ENCODE peak calls at places on chromosome 9, in ten cellular contexts. L is activated naive CD8-positive, alpha-beta T cell treated with anti-CD3 and anti-CD28 coated beads, Interleukin-2, amount 50 U/mL, for 24 hours; K is LoVo; Q is germinal center; G is NCI-H510A; T is AG10803; W is occipital lobe; X is kidney; E is GM04504; M is GM04503. O is an unnamed sample.

GRCh38 chr9:108746864-108747263 is 108.9 kb downstream of the ACTL7B start:
- DNase-seq in L (no peak), K (peak; percentile 16), Q (no peak), G (no peak), T (peak; percentile 52), W (no peak), X (no peak), E (no peak), M (no peak), O (no peak)

GRCh38 chr9:107982735-107983134 is 493.2 kb upstream of the KLF4 start:
- DNase-seq in L (no peak), K (no peak), Q (no peak), G (no peak), T (no peak), W (no peak), X (no peak), E (no peak), M (no peak), O (no peak)

GRCh38 chr9:38622083-38622674 is 1.8 kb upstream of the ANKRD18A start:
- DNase-seq in L (peak; percentile 6), K (no peak), Q (no peak), G (peak; percentile 37), T (no peak), W (no peak), X (peak; percentile 79), E (no peak), M (no peak), O (peak; percentile 32)

GRCh38 chr9:98357921-98358535 is 102.6 kb upstream of the TBC1D2 start:
- DNase-seq in L (no peak), K (no peak), Q (no peak), G (no peak), T (peak; percentile 64), W (no peak), X (no peak), E (no peak), M (peak; percentile 26), O (no peak)

GRCh38 chr9:128529191-128529590 is 23.2 kb upstream of the SPTAN1 start:
- DNase-seq in L (no peak), K (no peak), Q (no peak), G (no peak), T (no peak), W (no peak), X (no peak), E (no peak), M (no peak), O (no peak)

GRCh38 chr9:131095666-131096489 is 453 bp upstream of the AIF1L start:
- DNase-seq in L (peak; percentile 25), K (peak; percentile 61), Q (peak; percentile 34), G (peak; percentile 57), T (no peak), W (peak; percentile 49), X (peak; percentile 84), E (no peak), M (no peak), O (peak; percentile 64)

GRCh38 chr9:91301161-91301560 is 60.6 kb downstream of the AUH start:
- DNase-seq in L (no peak), K (no peak), Q (no peak), G (no peak), T (peak; percentile 53), W (no peak), X (no peak), E (no peak), M (no peak), O (no peak)

GRCh38 chr9:134964271-134964670 is 46.6 kb upstream of the FCN1 start:
- DNase-seq in L (no peak), K (no peak), Q (no peak), G (no peak), T (no peak), W (no peak), X (no peak), E (no peak), M (no peak), O (no peak)

GRCh38 chr9:12859704-12860251 is 85.0 kb downstream of the LURAP1L start:
- DNase-seq in L (no peak), K (peak; percentile 86), Q (no peak), G (no peak), T (peak; percentile 87), W (no peak), X (no peak), E (no peak), M (peak; percentile 76), O (no peak)

GRCh38 chr9:87863882-87864465 is 18.7 kb upstream of the SPATA31E1 start:
- DNase-seq in L (no peak), K (no peak), Q (no peak), G (no peak), T (no peak), W (no peak), X (no peak), E (no peak), M (no peak), O (no peak)

GRCh38 chr9:114299286-114300152 is 23.4 kb upstream of the ORM1 start:
- DNase-seq in L (no peak), K (no peak), Q (no peak), G (no peak), T (no peak), W (no peak), X (peak; percentile 51), E (no peak), M (no peak), O (no peak)

GRCh38 chr9:105406369-105406768 is 41.5 kb upstream of the FSD1L start:
- DNase-seq in L (no peak), K (no peak), Q (no peak), G (no peak), T (no peak), W (no peak), X (no peak), E (no peak), M (no peak), O (no peak)

GRCh38 chr9:5511476-5511875 is 1.1 kb downstream of the PDCD1LG2 start:
- DNase-seq in L (no peak), K (no peak), Q (no peak), G (no peak), T (no peak), W (no peak), X (no peak), E (no peak), M (no peak), O (no peak)

GRCh38 chr9:72509635-72510034 is 11.8 kb upstream of the TMC1 start:
- DNase-seq in L (no peak), K (no peak), Q (no peak), G (no peak), T (peak; percentile 17), W (no peak), X (no peak), E (no peak), M (no peak), O (no peak)

GRCh38 chr9:6805532-6805931 is 47.8 kb downstream of the KDM4C start:
- DNase-seq in L (no peak), K (no peak), Q (no peak), G (no peak), T (peak; percentile 70), W (peak; percentile 30), X (no peak), E (peak; percentile 34), M (peak; percentile 27), O (no peak)

GRCh38 chr9:129609486-129610192 is 11.3 kb downstream of the C9orf50 start:
- DNase-seq in L (peak; percentile 50), K (no peak), Q (peak; percentile 42), G (no peak), T (peak; percentile 71), W (no peak), X (peak; percentile 88), E (no peak), M (no peak), O (no peak)

GRCh38 chr9:128218518-128219389 is 15.6 kb downstream of the DNM1 start:
- DNase-seq in L (peak; percentile 95), K (peak; percentile 95), Q (peak; percentile 98), G (no peak), T (peak; percentile 44), W (peak; percentile 84), X (peak; percentile 97), E (no peak), M (no peak), O (peak; percentile 48)

GRCh38 chr9:98899399-98900056 is 44.2 kb upstream of the COL15A1 start:
- DNase-seq in L (no peak), K (no peak), Q (no peak), G (no peak), T (peak; percentile 92), W (no peak), X (no peak), E (peak; percentile 78), M (peak; percentile 63), O (no peak)

GRCh38 chr9:71001780-71002386 is 119.5 kb downstream of the TRPM3 start:
- DNase-seq in L (peak; percentile 2), K (peak; percentile 37), Q (no peak), G (peak; percentile 1), T (peak; percentile 23), W (no peak), X (no peak), E (no peak), M (no peak), O (no peak)

GRCh38 chr9:78668148-78668825 is 371.4 kb downstream of the PSAT1 start:
- DNase-seq in L (no peak), K (peak; percentile 54), Q (no peak), G (no peak), T (no peak), W (no peak), X (no peak), E (no peak), M (no peak), O (no peak)

GRCh38 chr9:131886839-131887238 is 147.0 kb upstream of the RAPGEF1 start:
- DNase-seq in L (no peak), K (no peak), Q (no peak), G (no peak), T (peak; percentile 6), W (no peak), X (no peak), E (no peak), M (no peak), O (no peak)

GRCh38 chr9:35923927-35924763 is 14.9 kb downstream of the SPAAR start:
- DNase-seq in L (peak; percentile 25), K (peak; percentile 79), Q (no peak), G (no peak), T (peak; percentile 94), W (peak; percentile 26), X (no peak), E (peak; percentile 86), M (peak; percentile 87), O (no peak)

GRCh38 chr9:81759680-81760215 is 70.4 kb upstream of the TLE1 start:
- DNase-seq in L (no peak), K (no peak), Q (no peak), G (no peak), T (peak; percentile 56), W (no peak), X (no peak), E (peak; percentile 47), M (peak; percentile 45), O (no peak)

GRCh38 chr9:93378276-93378675 is 73.2 kb upstream of the FAM120A start:
- DNase-seq in L (no peak), K (no peak), Q (no peak), G (no peak), T (peak; percentile 4), W (no peak), X (no peak), E (no peak), M (no peak), O (no peak)

O was measured in caudate nucleus.